ENCODE peak calls at places on chromosomes 7 and 10, in ten cellular contexts. S, V, U, Y, X, E, Q, J, G and P are unnamed samples.

GRCh38 chr7:75695036-75695435 is 43.7 kb downstream of the HIP1 start:
- DNase-seq in S (no peak), V (no peak), U (no peak), Y (no peak), X (no peak), E (no peak), Q (no peak), J (no peak), G (no peak), P (no peak)

GRCh38 chr10:13822475-13822874 is 235.7 kb downstream of the PRPF18 start:
- DNase-seq in S (no peak), V (no peak), U (no peak), Y (no peak), X (no peak), E (no peak), Q (no peak), J (no peak), G (no peak), P (no peak)

GRCh38 chr7:44066111-44066460 is 719 bp upstream of the PGAM2 start:
- DNase-seq in S (no peak), V (no peak), U (no peak), Y (no peak), X (no peak), E (no peak), Q (no peak), J (no peak), G (no peak), P (no peak)

GRCh38 chr7:6286486-6286885 is 14.1 kb upstream of the CYTH3 start:
- DNase-seq in S (no peak), V (no peak), U (no peak), Y (no peak), X (no peak), E (no peak), Q (no peak), J (no peak), G (no peak), P (no peak)

GRCh38 chr7:92461027-92462003 is 14.0 kb downstream of the GATAD1 start:
- DNase-seq in S (peak), V (no peak), U (peak), Y (no peak), X (peak), E (peak), Q (peak), J (peak), G (no peak), P (peak)

GRCh38 chr10:49594594-49594993 is 15.5 kb upstream of the SLC18A3 start:
- DNase-seq in S (peak), V (peak), U (peak), Y (no peak), X (peak), E (peak), Q (peak), J (peak), G (no peak), P (peak)

GRCh38 chr7:123437447-123437995 is 96.9 kb downstream of the IQUB start:
- DNase-seq in S (peak), V (no peak), U (no peak), Y (no peak), X (no peak), E (no peak), Q (no peak), J (no peak), G (no peak), P (no peak)

GRCh38 chr10:30645340-30645827 is 15.8 kb upstream of the LYZL2 start:
- DNase-seq in S (peak), V (no peak), U (no peak), Y (peak), X (no peak), E (peak), Q (peak), J (peak), G (no peak), P (no peak)

GRCh38 chr7:79454325-79454960 is 976 bp upstream of the MAGI2 start:
- DNase-seq in S (no peak), V (peak), U (peak), Y (peak), X (no peak), E (peak), Q (peak), J (peak), G (peak), P (no peak)

GRCh38 chr10:77070317-77070716 is 567.3 kb downstream of the KCNMA1 start:
- DNase-seq in S (no peak), V (no peak), U (no peak), Y (no peak), X (no peak), E (no peak), Q (no peak), J (no peak), G (no peak), P (no peak)

GRCh38 chr7:106018566-106019338 is 55.7 kb downstream of the CDHR3 start:
- DNase-seq in S (no peak), V (no peak), U (no peak), Y (no peak), X (no peak), E (peak), Q (no peak), J (no peak), G (no peak), P (no peak)

GRCh38 chr10:116612107-116612506 is 8.6 kb upstream of the PNLIPRP2 start:
- DNase-seq in S (no peak), V (no peak), U (no peak), Y (no peak), X (no peak), E (no peak), Q (no peak), J (no peak), G (no peak), P (no peak)

GRCh38 chr10:78411716-78412115 is 378.1 kb downstream of the RPS24 start:
- DNase-seq in S (no peak), V (no peak), U (no peak), Y (no peak), X (no peak), E (no peak), Q (no peak), J (no peak), G (no peak), P (no peak)

GRCh38 chr7:17408245-17408903 is 109.9 kb downstream of the AHR start:
- DNase-seq in S (peak), V (peak), U (peak), Y (peak), X (peak), E (peak), Q (no peak), J (no peak), G (peak), P (no peak)

GRCh38 chr10:96720422-96721206 is at the start of gene PIK3AP1:
- DNase-seq in S (no peak), V (no peak), U (no peak), Y (peak), X (no peak), E (no peak), Q (peak), J (peak), G (peak), P (peak)
- TF ChIP-seq CTCF in S (no peak), V (no peak), U (no peak), Y (no peak), X (no peak), E (no peak), Q (no peak), J (no peak), G (no peak), P (no peak)

GRCh38 chr10:51694369-51694768 is 5.0 kb downstream of the CSTF2T start:
- DNase-seq in S (no peak), V (no peak), U (no peak), Y (no peak), X (no peak), E (no peak), Q (no peak), J (no peak), G (no peak), P (no peak)
- H3K4me3 ChIP-seq in S (no peak), V (no peak), U (no peak), Y (no peak), X (no peak), E (no peak), Q (no peak), J (no peak), G (no peak), P (no peak)

GRCh38 chr10:71748671-71749191 is 24.6 kb downstream of the VSIR start:
- DNase-seq in S (no peak), V (peak), U (no peak), Y (peak), X (no peak), E (no peak), Q (no peak), J (no peak), G (peak), P (peak)
- TF ChIP-seq CTCF in S (no peak), V (no peak), U (no peak), Y (peak), X (no peak), E (no peak), Q (no peak), J (no peak), G (peak), P (no peak)

DNA sequence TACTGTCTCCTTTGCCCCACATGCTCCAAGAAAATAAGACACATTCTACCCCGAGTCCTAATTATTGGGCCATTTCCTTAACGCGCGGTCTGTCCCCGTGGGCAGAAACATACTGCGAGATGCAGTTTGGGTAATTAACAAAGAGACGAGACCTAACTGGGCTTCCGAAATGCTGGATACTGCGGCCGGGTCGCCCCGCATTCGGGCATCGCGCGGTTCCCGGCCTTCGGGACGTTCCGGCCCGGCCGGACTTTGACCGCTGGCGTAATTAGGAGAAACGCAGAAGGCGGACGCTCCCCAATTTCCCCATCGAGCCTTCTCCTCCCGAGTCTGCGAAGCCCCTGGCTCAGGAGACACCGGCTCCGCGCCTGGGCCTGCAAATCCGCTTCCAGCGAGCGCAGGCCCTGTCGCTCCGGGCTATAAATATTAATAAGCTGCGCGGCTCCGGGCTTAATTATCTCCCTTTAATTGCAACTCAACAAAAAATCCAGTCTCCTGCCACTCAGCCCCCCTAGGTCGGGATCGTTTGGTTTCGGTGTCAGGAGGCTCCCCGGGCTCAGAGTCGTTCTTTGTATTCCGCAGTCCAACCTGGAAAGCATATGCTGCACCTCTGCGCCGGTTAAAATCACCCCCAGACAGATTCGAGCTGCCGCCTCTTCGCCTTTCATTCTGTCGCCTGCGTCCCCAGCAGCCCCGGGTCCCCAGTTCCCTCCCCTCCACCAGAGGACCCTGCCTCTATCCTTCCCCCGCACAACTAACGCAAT is 131.5 kb downstream of the SPAG6 start:
- DNase-seq in S (no peak), V (no peak), U (no peak), Y (no peak), X (no peak), E (no peak), Q (peak), J (peak), G (no peak), P (no peak)
- H3K4me3 ChIP-seq in S (no peak), V (peak), U (no peak), Y (peak), X (no peak), E (no peak), Q (peak), J (peak), G (peak), P (peak)